ENCODE peak calls at places on chromosomes 4 and X, in eight cellular contexts. Z is lung microvascular endothelial cell; Q is activated T-cell treated with anti-CD3 and anti-CD28 coated beads, Interleukin-2, amount 50 U/mL, for 1 hour; E is activated CD4-positive, alpha-beta T cell treated with anti-CD3 and anti-CD28 coated beads for 1 hour; M is AG08396; L is foreskin fibroblast; N is WTC11; S is NCI-H2107. U is an unnamed sample.

GRCh38 chr4:73770917-73771316 is 30.5 kb downstream of the CXCL8 start:
- DNase-seq in Z (no peak), Q (no peak), E (no peak), M (no peak), L (no peak), N (no peak), S (peak; percentile 53), U (no peak)

GRCh38 chr4:184355111-184355604 is 119.2 kb downstream of the IRF2 start:
- DNase-seq in Z (peak; percentile 100), Q (no peak), E (no peak), M (peak; percentile 57), L (peak; percentile 97), N (no peak), S (no peak), U (peak; percentile 98)

GRCh38 chr4:185201983-185202962 is 1.5 kb downstream of the CFAP97 start:
- DNase-seq in Z (peak; percentile 80), Q (peak; percentile 24), E (peak; percentile 18), M (peak; percentile 23), L (peak; percentile 51), N (no peak), S (no peak), U (peak; percentile 44)

GRCh38 chr4:7395635-7396034 is 39.1 kb downstream of the PSAPL1 start:
- DNase-seq in Z (no peak), Q (no peak), E (no peak), M (no peak), L (no peak), N (no peak), S (no peak), U (no peak)

GRCh38 chr4:24774452-24774851 is 20.9 kb upstream of the SOD3 start:
- DNase-seq in Z (no peak), Q (no peak), E (no peak), M (no peak), L (peak; percentile 39), N (no peak), S (no peak), U (no peak)

GRCh38 chr4:53694666-53695065 is 103.4 kb upstream of the LNX1 start:
- DNase-seq in Z (no peak), Q (no peak), E (no peak), M (no peak), L (no peak), N (no peak), S (no peak), U (no peak)

GRCh38 chrX:71809886-71810285 is 46.7 kb downstream of the CXorf49B start:
- DNase-seq in Z (no peak), Q (no peak), E (no peak), M (no peak), L (no peak), N (no peak), S (no peak), U (no peak)

GRCh38 chr4:26133840-26134239 is 187.0 kb upstream of the RBPJ start:
- DNase-seq in Z (no peak), Q (no peak), E (no peak), M (no peak), L (no peak), N (no peak), S (no peak), U (no peak)

GRCh38 chr4:114582625-114583024 is 16.0 kb upstream of the UGT8 start:
- DNase-seq in Z (no peak), Q (no peak), E (no peak), M (no peak), L (no peak), N (no peak), S (no peak), U (no peak)

GRCh38 chr4:168059251-168059650 is 33.1 kb upstream of the ANXA10 start:
- DNase-seq in Z (no peak), Q (no peak), E (no peak), M (no peak), L (peak; percentile 66), N (no peak), S (no peak), U (no peak)

GRCh38 chr4:85807247-85807915 is 332.4 kb downstream of the ARHGAP24 start:
- DNase-seq in Z (peak; percentile 91), Q (no peak), E (no peak), M (no peak), L (peak; percentile 87), N (no peak), S (no peak), U (peak; percentile 88)

GRCh38 chr4:17681921-17682566 is 67.6 kb downstream of the MED28 start:
- DNase-seq in Z (no peak), Q (no peak), E (no peak), M (no peak), L (no peak), N (no peak), S (no peak), U (no peak)

GRCh38 chrX:630922-631496 is 418 bp downstream of the SHOX start:
- DNase-seq in Z (no peak), Q (no peak), E (no peak), M (no peak), L (no peak), N (peak; percentile 52), S (no peak), U (no peak)

GRCh38 chr4:152696764-152697250 is 17.0 kb upstream of the TMEM154 start:
- DNase-seq in Z (no peak), Q (peak; percentile 28), E (no peak), M (no peak), L (peak; percentile 24), N (no peak), S (no peak), U (no peak)

GRCh38 chr4:144647095-144647959 is 1.4 kb downstream of the HHIP start:
- DNase-seq in Z (peak; percentile 66), Q (no peak), E (no peak), M (peak; percentile 25), L (peak; percentile 73), N (peak; percentile 29), S (no peak), U (peak; percentile 57)

GRCh38 chr4:76194325-76194724 is 19.3 kb downstream of the SCARB2 start:
- DNase-seq in Z (peak; percentile 49), Q (no peak), E (no peak), M (peak; percentile 78), L (peak; percentile 93), N (no peak), S (no peak), U (peak; percentile 33)